ENCODE peak calls at places on chromosomes 1 and 21, in ten cellular contexts. P is fibroblast of the aortic adventitia; X is brain microvascular endothelial cell; N is CD8-positive, alpha-beta T cell; D is AG09309; S is epithelial cell of esophagus; Y is lower leg skin; U is fibroblast of villous mesenchyme; F is breast epithelium; M is upper lobe of left lung. H is an unnamed sample.

GRCh38 chr1:54714881-54715492 is 674 bp upstream of the TTC4 start:
- DNase-seq in N (no peak), U (no peak), S (no peak), P (no peak), M (no peak), D (no peak), X (no peak), F (no peak), Y (peak), H (no peak)

GRCh38 chr1:31064685-31065309 is 720 bp downstream of the PUM1 start:
- DNase-seq in N (no peak), U (no peak), Y (no peak), X (no peak), S (peak), D (no peak), M (no peak), P (no peak), F (no peak), H (no peak)

GRCh38 chr21:46178961-46179360 is 5.3 kb downstream of the SPATC1L start:
- DNase-seq in X (no peak), P (no peak), N (no peak), D (no peak), F (no peak), Y (no peak), U (no peak), M (no peak), S (no peak), H (no peak)

GRCh38 chr1:77347646-77348045 is 65.8 kb downstream of the AK5 start:
- DNase-seq in Y (no peak), X (peak), N (no peak), D (peak), F (no peak), M (no peak), S (peak), U (peak), P (peak), H (peak)

GRCh38 chr1:234899041-234899787 is 229.4 kb downstream of the TOMM20 start:
- DNase-seq in U (peak), X (peak), F (no peak), S (peak), M (no peak), D (no peak), N (no peak), P (peak), Y (no peak), H (peak)

GRCh38 chr1:209607795-209608178 is 24.3 kb downstream of the CAMK1G start:
- DNase-seq in Y (no peak), X (no peak), D (no peak), N (no peak), P (no peak), S (no peak), U (no peak), F (no peak), M (no peak), H (no peak)

GRCh38 chr21:46118305-46118870 is 20.5 kb downstream of the COL6A2 start:
- DNase-seq in N (peak), U (no peak), S (no peak), D (no peak), P (no peak), F (peak), M (peak), Y (peak), X (no peak), H (no peak)

GRCh38 chr1:148353461-148354283 is 129.4 kb downstream of the PPIAL4G start:
- DNase-seq in S (peak), D (no peak), N (no peak), U (peak), F (no peak), M (peak), X (peak), Y (no peak), P (peak), H (peak)

GRCh38 chr21:31201548-31201947 is 142.5 kb downstream of the TIAM1 start:
- DNase-seq in D (no peak), X (peak), P (peak), M (no peak), F (no peak), Y (no peak), N (no peak), U (peak), S (no peak), H (no peak)

GRCh38 chr1:149884433-149885363 is 14.7 kb upstream of the BOLA1 start:
- DNase-seq in P (peak), X (peak), U (peak), N (no peak), D (no peak), F (no peak), Y (peak), S (no peak), M (no peak), H (peak)

GRCh38 chr1:51237313-51237700 is 1.2 kb downstream of the RNF11 start:
- DNase-seq in N (no peak), U (no peak), Y (no peak), S (peak), P (no peak), X (no peak), F (no peak), M (no peak), D (no peak), H (no peak)

GRCh38 chr21:16797530-16797929 is 715.3 kb upstream of the CXADR start:
- DNase-seq in X (no peak), F (no peak), P (no peak), N (no peak), M (no peak), D (no peak), U (no peak), Y (no peak), S (no peak), H (no peak)

GRCh38 chr1:201648911-201649775 is 110.2 kb downstream of the NAV1 start:
- DNase-seq in D (no peak), U (peak), Y (peak), X (no peak), N (no peak), M (peak), P (no peak), S (peak), F (no peak), H (no peak)

GRCh38 chr1:201650608-201650933 is 111.6 kb downstream of the NAV1 start:
- DNase-seq in X (no peak), M (no peak), P (no peak), F (no peak), U (no peak), N (no peak), S (no peak), Y (no peak), D (no peak), H (no peak)

GRCh38 chr1:201652180-201652579 is 113.3 kb downstream of the NAV1 start:
- DNase-seq in P (no peak), U (no peak), Y (no peak), N (no peak), M (no peak), F (no peak), S (no peak), D (no peak), X (no peak), H (no peak)

GRCh38 chr1:201648066-201648910 is 109.4 kb downstream of the NAV1 start:
- DNase-seq in S (peak), U (peak), X (peak), Y (no peak), N (no peak), P (peak), F (no peak), M (peak), D (no peak), H (peak)

GRCh38 chr1:201649776-201650607 is 111.1 kb downstream of the NAV1 start:
- DNase-seq in M (peak), U (peak), Y (peak), S (peak), X (peak), N (no peak), F (peak), D (no peak), P (peak), H (peak)
- H3K4me3 ChIP-seq in M (peak), U (peak), Y (peak), S (peak), X (peak), N (no peak), F (peak), D (peak), P (peak), H (peak)

GRCh38 chr1:24318988-24319863 is at the start of gene GRHL3:
- DNase-seq in X (no peak), Y (peak), D (no peak), P (no peak), F (no peak), U (no peak), M (no peak), N (peak), S (peak), H (no peak)

GRCh38 chr1:24316659-24317058 is 2.5 kb upstream of the GRHL3 start:
- DNase-seq in P (no peak), D (no peak), M (no peak), N (no peak), S (no peak), Y (no peak), F (no peak), X (no peak), U (no peak), H (no peak)

GRCh38 chr1:24318238-24318987 is 744 bp upstream of the GRHL3 start:
- DNase-seq in N (no peak), X (no peak), M (no peak), P (peak), S (peak), F (no peak), U (peak), D (no peak), Y (peak), H (peak)

GRCh38 chr1:24315391-24315790 is 3.8 kb upstream of the GRHL3 start:
- DNase-seq in Y (no peak), U (no peak), D (no peak), S (peak), P (no peak), F (no peak), X (no peak), N (no peak), M (no peak), H (no peak)

GRCh38 chr1:24317081-24317480 is 2.1 kb upstream of the GRHL3 start:
- DNase-seq in D (no peak), Y (no peak), M (no peak), S (peak), F (no peak), P (no peak), N (no peak), U (no peak), X (no peak), H (no peak)
- TF ChIP-seq CTCF in D (no peak), Y (no peak), M (no peak), S (peak), F (no peak), P (no peak), N (no peak), U (no peak), X (no peak), H (no peak)

GRCh38 chr1:213622365-213623087 is 365.2 kb upstream of the PROX1 start:
- DNase-seq in M (no peak), Y (no peak), U (no peak), N (no peak), X (no peak), F (no peak), S (no peak), P (no peak), D (no peak), H (no peak)
- H3K4me3 ChIP-seq in M (no peak), Y (no peak), U (no peak), N (no peak), X (no peak), F (no peak), S (no peak), P (no peak), D (no peak), H (no peak)

DNA sequence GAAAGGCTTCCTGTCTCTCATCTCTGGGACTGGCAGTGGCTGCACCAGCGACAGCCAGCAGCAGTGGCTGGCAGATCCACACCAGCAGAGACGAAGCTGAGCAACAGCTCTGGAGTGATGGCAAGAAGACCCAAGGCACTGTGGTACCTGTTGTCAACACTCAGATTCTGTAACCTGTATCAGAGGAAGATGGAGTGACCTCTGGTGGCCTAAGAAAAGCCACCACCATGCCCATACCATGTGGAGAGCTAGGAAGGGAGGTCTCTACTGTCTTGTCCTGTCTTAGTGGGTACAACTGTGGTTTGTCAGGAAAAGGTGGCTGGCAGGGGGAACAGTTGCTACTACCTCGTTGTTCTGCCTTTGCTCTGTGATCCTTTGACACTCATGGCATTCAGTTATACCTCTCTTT is 22.5 kb upstream of the RHBDL2 start:
- DNase-seq in D (no peak), P (no peak), S (no peak), U (no peak), N (no peak), Y (no peak), X (no peak), M (no peak), F (no peak), H (no peak)
- TF ChIP-seq CTCF in D (no peak), P (no peak), S (peak), U (peak), N (no peak), Y (no peak), X (peak), M (no peak), F (no peak), H (no peak)

GRCh38 chr1:942864-943533 is 16.1 kb downstream of the NOC2L start:
- DNase-seq in X (peak), S (no peak), Y (no peak), F (no peak), D (no peak), N (no peak), M (peak), U (peak), P (peak), H (peak)

GRCh38 chr1:941588-942383 is 17.3 kb downstream of the NOC2L start:
- DNase-seq in P (peak), S (peak), U (peak), Y (no peak), X (peak), N (no peak), F (peak), M (peak), D (peak), H (peak)

GRCh38 chr1:943545-944340 is 15.3 kb downstream of the NOC2L start:
- DNase-seq in Y (no peak), P (no peak), U (no peak), F (no peak), M (peak), X (no peak), D (no peak), S (no peak), N (no peak), H (no peak)

GRCh38 chr1:941027-941587 is 17.4 kb downstream of the SAMD11 start:
- DNase-seq in U (no peak), P (no peak), F (no peak), N (no peak), X (no peak), D (no peak), Y (no peak), M (peak), S (no peak), H (no peak)

DNA sequence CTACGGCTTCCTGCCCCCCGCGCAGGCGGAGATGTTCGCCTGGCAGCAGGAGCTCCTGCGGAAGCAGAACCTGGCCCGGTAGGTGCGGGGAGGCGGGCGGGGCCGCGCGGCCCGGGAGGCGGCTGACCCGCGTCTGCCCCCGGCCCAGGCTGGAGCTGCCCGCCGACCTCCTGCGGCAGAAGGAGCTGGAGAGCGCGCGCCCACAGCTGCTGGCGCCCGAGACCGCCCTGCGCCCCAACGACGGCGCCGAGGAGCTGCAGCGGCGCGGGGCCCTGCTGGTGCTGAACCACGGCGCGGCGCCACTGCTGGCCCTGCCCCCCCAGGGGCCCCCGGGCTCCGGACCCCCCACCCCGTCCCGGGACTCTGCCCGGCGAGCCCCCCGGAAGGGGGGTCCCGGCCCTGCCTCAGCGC is 16.6 kb downstream of the NOC2L start:
- DNase-seq in Y (no peak), N (no peak), P (no peak), S (no peak), D (no peak), U (no peak), F (no peak), M (peak), X (no peak), H (no peak)
- H3K4me3 ChIP-seq in Y (no peak), N (no peak), P (no peak), S (no peak), D (peak), U (peak), F (peak), M (peak), X (peak), H (no peak)

GRCh38 chr1:36731226-36732037 is 248.7 kb upstream of the CSF3R start:
- DNase-seq in X (no peak), F (no peak), M (no peak), U (no peak), P (no peak), D (no peak), Y (peak), S (no peak), N (no peak), H (no peak)
- TF ChIP-seq CTCF in X (no peak), F (no peak), M (no peak), U (no peak), P (no peak), D (no peak), Y (no peak), S (no peak), N (no peak), H (no peak)

GRCh38 chr1:217136895-217137205 is 413.6 kb upstream of the ESRRG start:
- DNase-seq in Y (no peak), S (no peak), M (no peak), N (no peak), U (no peak), F (no peak), X (no peak), D (no peak), P (no peak), H (no peak)

GRCh38 chr1:217134857-217135568 is 411.8 kb upstream of the ESRRG start:
- DNase-seq in F (no peak), X (no peak), M (peak), D (no peak), Y (peak), S (peak), P (peak), U (peak), N (no peak), H (no peak)

GRCh38 chr1:217135987-217136894 is 413.0 kb upstream of the ESRRG start:
- DNase-seq in S (no peak), Y (no peak), D (no peak), M (peak), F (no peak), N (no peak), X (no peak), U (no peak), P (no peak), H (no peak)

GRCh38 chr1:217133958-217134856 is 411.0 kb upstream of the ESRRG start:
- DNase-seq in S (peak), X (no peak), U (peak), F (no peak), M (peak), P (peak), Y (no peak), N (no peak), D (no peak), H (peak)

GRCh38 chr1:217135569-217135915 is 412.3 kb upstream of the ESRRG start:
- DNase-seq in M (peak), U (peak), P (peak), N (no peak), X (no peak), S (peak), F (no peak), Y (no peak), D (no peak), H (no peak)
- H3K4me3 ChIP-seq in M (peak), U (peak), P (peak), N (no peak), X (peak), S (peak), F (peak), Y (peak), D (peak), H (peak)

GRCh38 chr1:65435987-65436386 is 15.5 kb downstream of the LEPR start:
- DNase-seq in P (peak), M (no peak), X (peak), D (no peak), F (no peak), S (no peak), Y (no peak), N (no peak), U (peak), H (peak)

GRCh38 chr1:65431111-65431705 is 10.7 kb downstream of the LEPR start:
- DNase-seq in N (no peak), F (no peak), X (peak), S (peak), D (no peak), P (peak), U (peak), Y (no peak), M (no peak), H (peak)

GRCh38 chr1:65434760-65435159 is 14.3 kb downstream of the LEPR start:
- DNase-seq in M (no peak), Y (no peak), D (no peak), U (no peak), S (no peak), F (no peak), X (no peak), P (no peak), N (no peak), H (no peak)

GRCh38 chr1:65432918-65433317 is 12.4 kb downstream of the LEPR start:
- DNase-seq in M (no peak), F (no peak), X (no peak), N (no peak), U (no peak), Y (no peak), P (no peak), D (no peak), S (no peak), H (no peak)

GRCh38 chr1:65434255-65434654 is 13.8 kb downstream of the LEPR start:
- DNase-seq in Y (no peak), S (no peak), D (no peak), X (no peak), M (no peak), F (no peak), U (no peak), N (no peak), P (no peak), H (no peak)
- TF ChIP-seq CTCF in Y (no peak), S (peak), D (no peak), X (no peak), M (no peak), F (peak), U (no peak), N (no peak), P (no peak), H (no peak)

GRCh38 chr1:223708001-223708359 is 4.4 kb upstream of the CAPN2 start:
- DNase-seq in X (no peak), P (no peak), S (peak), D (no peak), N (no peak), M (no peak), F (no peak), U (no peak), Y (no peak), H (no peak)

GRCh38 chr1:223708651-223709268 is 3.6 kb upstream of the CAPN2 start:
- DNase-seq in D (no peak), S (no peak), Y (no peak), N (no peak), U (no peak), M (no peak), P (no peak), X (no peak), F (no peak), H (no peak)

GRCh38 chr1:223704921-223705878 is 7.1 kb upstream of the CAPN2 start:
- DNase-seq in X (no peak), F (no peak), M (peak), Y (no peak), S (no peak), P (peak), N (no peak), U (peak), D (no peak), H (no peak)

GRCh38 chr1:223707270-223708000 is 4.9 kb upstream of the CAPN2 start:
- DNase-seq in D (peak), S (peak), F (peak), Y (no peak), U (peak), P (peak), M (no peak), X (peak), N (no peak), H (peak)

GRCh38 chr1:223706077-223706988 is 6.0 kb upstream of the CAPN2 start:
- DNase-seq in P (peak), M (no peak), D (no peak), U (peak), Y (no peak), F (no peak), N (no peak), X (peak), S (peak), H (peak)
- H3K4me3 ChIP-seq in P (no peak), M (no peak), D (no peak), U (peak), Y (no peak), F (no peak), N (no peak), X (no peak), S (no peak), H (peak)

H was measured in foreskin fibroblast.